ENCODE peak calls at places on chromosomes 1 and 21, in eight cellular contexts. Y is stimulated activated CD8-positive, alpha-beta memory T cell treated with anti-CD3 and anti-CD28 coated beads, Interleukin-7, amount 100 ng/mL, for 4 hours; M is activated naive CD4-positive, alpha-beta T cell treated with anti-CD3 and anti-CD28 coated beads for 36 hours; C is posterior vena cava; L is skeletal muscle cell; R is astrocyte of the spinal cord; U is CD8-positive, alpha-beta memory T cell; A is islet precursor cell. W is an unnamed sample.

GRCh38 chr1:15410223-15410883 is 665 bp downstream of the EFHD2 start:
- DNase-seq in Y (no peak), M (peak; percentile 27), C (no peak), L (no peak), R (no peak), U (no peak), A (no peak), W (no peak)

GRCh38 chr21:46144464-46145070 is 10.8 kb downstream of the FTCD start:
- DNase-seq in Y (no peak), M (no peak), C (peak; percentile 73), L (no peak), R (no peak), U (no peak), A (no peak), W (no peak)

GRCh38 chr1:205596876-205597275 is 34.9 kb downstream of the ELK4 start:
- DNase-seq in Y (no peak), M (no peak), C (no peak), L (no peak), R (no peak), U (no peak), A (peak; percentile 27), W (no peak)

GRCh38 chr1:209076688-209077087 is 506.8 kb upstream of the CAMK1G start:
- DNase-seq in Y (no peak), M (no peak), C (no peak), L (no peak), R (no peak), U (no peak), A (no peak), W (peak; percentile 26)

GRCh38 chr1:58982259-58982998 is 198.6 kb upstream of the JUN start:
- DNase-seq in Y (no peak), M (no peak), C (no peak), L (no peak), R (peak; percentile 60), U (no peak), A (peak; percentile 46), W (peak; percentile 34)

GRCh38 chr1:9784508-9785133 is 39.1 kb downstream of the CLSTN1 start:
- DNase-seq in Y (peak; percentile 30), M (peak; percentile 85), C (no peak), L (no peak), R (peak; percentile 71), U (peak; percentile 63), A (no peak), W (no peak)

GRCh38 chr21:16124397-16125130 is 394.8 kb downstream of the USP25 start:
- DNase-seq in Y (no peak), M (no peak), C (no peak), L (peak; percentile 86), R (peak; percentile 82), U (no peak), A (no peak), W (no peak)

GRCh38 chr1:225766967-225767413 is 10.6 kb upstream of the SRP9 start:
- DNase-seq in Y (no peak), M (no peak), C (no peak), L (peak; percentile 88), R (peak; percentile 95), U (no peak), A (peak; percentile 62), W (peak; percentile 54)

GRCh38 chr1:158248771-158249170 is 5.5 kb upstream of the CD1A start:
- DNase-seq in Y (no peak), M (no peak), C (no peak), L (no peak), R (no peak), U (no peak), A (no peak), W (no peak)

GRCh38 chr1:198880397-198880796 is 241.6 kb downstream of the PTPRC start:
- DNase-seq in Y (no peak), M (no peak), C (no peak), L (peak; percentile 71), R (peak; percentile 88), U (no peak), A (no peak), W (no peak)

GRCh38 chr1:17155257-17155895 is 36.1 kb upstream of the PADI2 start:
- DNase-seq in Y (no peak), M (no peak), C (no peak), L (no peak), R (no peak), U (no peak), A (peak; percentile 71), W (peak; percentile 53)

GRCh38 chr1:23825762-23826522 is 713 bp upstream of the HMGCL start:
- DNase-seq in Y (no peak), M (peak; percentile 21), C (no peak), L (no peak), R (no peak), U (peak; percentile 10), A (peak; percentile 12), W (peak; percentile 27)

GRCh38 chr1:205258313-205259176 is 30.8 kb downstream of the TMCC2 start:
- DNase-seq in Y (no peak), M (no peak), C (no peak), L (no peak), R (peak; percentile 52), U (no peak), A (peak; percentile 93), W (peak; percentile 67)

GRCh38 chr1:57072775-57073174 is 107.0 kb upstream of the C8B start:
- DNase-seq in Y (no peak), M (no peak), C (no peak), L (no peak), R (no peak), U (no peak), A (no peak), W (no peak)

GRCh38 chr1:7389201-7389785 is 381.8 kb upstream of the VAMP3 start:
- DNase-seq in Y (no peak), M (no peak), C (peak; percentile 51), L (peak; percentile 36), R (peak; percentile 42), U (no peak), A (peak; percentile 60), W (no peak)

GRCh38 chr1:211648980-211649934 is 26.2 kb downstream of the NEK2 start:
- DNase-seq in Y (no peak), M (peak; percentile 51), C (no peak), L (no peak), R (no peak), U (no peak), A (no peak), W (no peak)

GRCh38 chr1:66954208-66954607 is 29.4 kb downstream of the MIER1 start:
- DNase-seq in Y (no peak), M (no peak), C (no peak), L (no peak), R (no peak), U (no peak), A (no peak), W (no peak)

GRCh38 chr1:165172666-165173065 is 183.8 kb downstream of the LMX1A start:
- DNase-seq in Y (no peak), M (no peak), C (no peak), L (no peak), R (no peak), U (no peak), A (no peak), W (no peak)

GRCh38 chr1:189751311-189751710 is 726.4 kb downstream of the BRINP3 start:
- DNase-seq in Y (no peak), M (no peak), C (no peak), L (no peak), R (no peak), U (no peak), A (no peak), W (no peak)

GRCh38 chr1:199851453-199851852 is 176.1 kb upstream of the NR5A2 start:
- DNase-seq in Y (no peak), M (no peak), C (no peak), L (no peak), R (no peak), U (no peak), A (no peak), W (no peak)

GRCh38 chr1:30538906-30539855 is 184.2 kb downstream of the MATN1 start:
- DNase-seq in Y (no peak), M (no peak), C (peak; percentile 74), L (no peak), R (no peak), U (no peak), A (peak; percentile 40), W (no peak)

GRCh38 chr1:56404561-56405030 is 174.8 kb downstream of the PLPP3 start:
- DNase-seq in Y (no peak), M (no peak), C (peak; percentile 83), L (peak; percentile 18), R (peak; percentile 25), U (no peak), A (no peak), W (no peak)

GRCh38 chr1:228530951-228531731 is 44.0 kb downstream of the RNF187 start:
- DNase-seq in Y (no peak), M (no peak), C (peak; percentile 22), L (no peak), R (no peak), U (no peak), A (no peak), W (no peak)

GRCh38 chr1:148161252-148161901 is 9.3 kb upstream of the NBPF11 start:
- DNase-seq in Y (no peak), M (no peak), C (no peak), L (no peak), R (no peak), U (no peak), A (no peak), W (no peak)

GRCh38 chr21:45129231-45129923 is 55.0 kb downstream of the ADARB1 start:
- DNase-seq in Y (no peak), M (no peak), C (peak; percentile 82), L (no peak), R (no peak), U (no peak), A (no peak), W (no peak)

GRCh38 chr1:214337536-214337935 is 56.6 kb downstream of the SMYD2 start:
- DNase-seq in Y (no peak), M (no peak), C (no peak), L (no peak), R (peak; percentile 84), U (no peak), A (no peak), W (no peak)

GRCh38 chr1:223214272-223214807 is 71.3 kb upstream of the TLR5 start:
- DNase-seq in Y (no peak), M (no peak), C (no peak), L (no peak), R (no peak), U (no peak), A (peak; percentile 22), W (no peak)

GRCh38 chr1:109193653-109194590 is 19.8 kb upstream of the SARS1 start:
- DNase-seq in Y (peak; percentile 14), M (peak; percentile 73), C (no peak), L (no peak), R (no peak), U (peak; percentile 13), A (peak; percentile 71), W (peak; percentile 69)

GRCh38 chr1:53328490-53329182 is 766 bp upstream of the LRP8 start:
- DNase-seq in Y (no peak), M (no peak), C (peak; percentile 76), L (no peak), R (no peak), U (peak; percentile 9), A (peak; percentile 76), W (peak; percentile 46)

GRCh38 chr1:182634306-182635072 is 30.3 kb upstream of the RGS16 start:
- DNase-seq in Y (no peak), M (no peak), C (no peak), L (no peak), R (no peak), U (no peak), A (no peak), W (peak; percentile 34)

GRCh38 chr21:32806810-32807386 is 35.3 kb upstream of the PAXBP1 start:
- DNase-seq in Y (no peak), M (peak; percentile 71), C (no peak), L (no peak), R (peak; percentile 6), U (no peak), A (no peak), W (no peak)